ENCODE peak calls at places on chromosomes 13 and 19, in five cellular contexts. U is IMR-90, I is PC-9, W is iris pigment epithelial cell, X is K562. F is an unnamed sample.

GRCh38 chr19:2429917-2430570 is 2.7 kb upstream of the TIMM13 start:
- DNase-seq in W (no peak), X (no peak), I (no peak), U (no peak), F (no peak)

GRCh38 chr13:97004096-97004876 is 10.0 kb upstream of the OXGR1 start:
- DNase-seq in U (peak), I (no peak), X (no peak), W (peak), F (no peak)

GRCh38 chr19:56294557-56294956 is 20.1 kb downstream of the ZSCAN5A start:
- DNase-seq in X (no peak), U (peak), I (no peak), W (peak), F (no peak)

GRCh38 chr13:105177265-105177900 is 1358.1 kb downstream of the EFNB2 start:
- DNase-seq in I (no peak), X (no peak), U (no peak), W (peak), F (no peak)

GRCh38 chr13:39856714-39857113 is 201.3 kb downstream of the COG6 start:
- DNase-seq in U (no peak), X (no peak), I (no peak), W (no peak), F (no peak)

GRCh38 chr13:110712081-110712848 is 1.2 kb upstream of the ING1 start:
- DNase-seq in X (peak), U (peak), W (peak), I (peak), F (peak)

GRCh38 chr19:33724723-33725060 is 72.0 kb upstream of the KCTD15 start:
- DNase-seq in U (no peak), I (no peak), X (no peak), W (no peak), F (no peak)

GRCh38 chr19:40191836-40192646 is 815 bp downstream of the MAP3K10 start:
- DNase-seq in X (peak), I (no peak), W (peak), U (peak), F (peak)

GRCh38 chr19:2820112-2820702 is 539 bp downstream of the ZNF554 start:
- DNase-seq in X (no peak), I (no peak), W (no peak), U (no peak), F (no peak)

GRCh38 chr13:100363874-100364273 is 224.7 kb downstream of the GGACT start:
- DNase-seq in I (peak), U (peak), X (no peak), W (peak), F (no peak)

GRCh38 chr13:99975626-99976025 is 4.1 kb upstream of the ZIC5 start:
- DNase-seq in W (no peak), U (no peak), X (no peak), I (no peak), F (no peak)

GRCh38 chr19:1631557-1632100 is 20.8 kb downstream of the TCF3 start:
- DNase-seq in W (no peak), X (no peak), I (no peak), U (no peak), F (no peak)

GRCh38 chr13:109785141-109785891 is 1.1 kb downstream of the IRS2 start:
- DNase-seq in W (peak), I (peak), U (peak), X (no peak), F (no peak)

GRCh38 chr19:11375143-11375948 is 880 bp downstream of the SWSAP1 start:
- DNase-seq in U (no peak), I (no peak), X (no peak), W (no peak), F (peak)

GRCh38 chr19:13033819-13034611 is 38.7 kb downstream of the NFIX start:
- DNase-seq in X (peak), W (peak), I (no peak), U (peak), F (peak)

GRCh38 chr19:29527500-29528328 is 1.9 kb downstream of the VSTM2B start:
- DNase-seq in I (no peak), U (no peak), X (no peak), W (no peak), F (no peak)

GRCh38 chr13:66410314-66410713 is 819.8 kb downstream of the PCDH9 start:
- DNase-seq in U (no peak), I (no peak), X (no peak), W (no peak), F (no peak)

GRCh38 chr13:98856983-98857382 is 104.5 kb upstream of the SLC15A1 start:
- DNase-seq in U (no peak), W (no peak), I (no peak), X (no peak), F (no peak)

GRCh38 chr19:31391518-31391917 is 42.3 kb upstream of the TSHZ3 start:
- DNase-seq in I (no peak), U (no peak), X (no peak), W (no peak), F (no peak)

GRCh38 chr19:1189419-1189818 is 15.4 kb upstream of the SBNO2 start:
- DNase-seq in I (peak), W (peak), X (peak), U (peak), F (no peak)

GRCh38 chr13:33524086-33524485 is 238.5 kb upstream of the STARD13 start:
- DNase-seq in W (peak), I (no peak), X (no peak), U (peak), F (no peak)

GRCh38 chr19:47699360-47699917 is 13.8 kb upstream of the EHD2 start:
- DNase-seq in W (peak), U (peak), X (peak), I (no peak), F (peak)

GRCh38 chr13:79686441-79686840 is 205.5 kb downstream of the NDFIP2 start:
- DNase-seq in U (peak), X (no peak), W (no peak), I (no peak), F (no peak)

GRCh38 chr13:96216543-96216942 is 126.6 kb downstream of the HS6ST3 start:
- DNase-seq in W (no peak), X (no peak), U (no peak), I (no peak), F (no peak)

GRCh38 chr19:49430678-49431329 is 5.6 kb downstream of the GFY start:
- DNase-seq in X (peak), W (no peak), U (no peak), I (no peak), F (peak)